ENCODE peak calls at places on chromosomes 12 and 14, in seven cellular contexts. L is fibroblast of the conjunctiva, Q is mesendoderm, Z is hypothalamus, M is anterior cingulate cortex, B is SK-N-SH, S is progenitor cell of endocrine pancreas. N is an unnamed sample.

GRCh38 chr14:69043598-69044267 is 64.6 kb upstream of the ACTN1 start:
- DNase-seq in L (no peak), M (no peak), Z (no peak), Q (no peak), B (no peak), S (no peak), N (peak)

GRCh38 chr12:106107566-106107965 is 31.2 kb downstream of the NUAK1 start:
- DNase-seq in L (no peak), S (no peak), Q (no peak), B (no peak), Z (no peak), M (no peak), N (no peak)

GRCh38 chr14:73935666-73936065 is 14.2 kb downstream of the FAM161B start:
- DNase-seq in M (no peak), L (no peak), B (peak), Z (no peak), Q (peak), S (no peak), N (peak)

GRCh38 chr14:35405304-35405996 is 901 bp upstream of the NFKBIA start:
- DNase-seq in Q (peak), Z (no peak), B (no peak), S (no peak), M (no peak), L (no peak), N (no peak)

GRCh38 chr14:92649934-92650545 is 98.4 kb downstream of the LGMN start:
- DNase-seq in M (no peak), S (no peak), B (no peak), Z (no peak), L (peak), Q (no peak), N (no peak)

GRCh38 chr12:118042091-118042490 is 18.9 kb downstream of the WSB2 start:
- DNase-seq in B (no peak), Z (no peak), S (no peak), M (no peak), Q (no peak), L (no peak), N (no peak)

GRCh38 chr14:70096866-70097265 is 91.9 kb downstream of the SLC8A3 start:
- DNase-seq in B (peak), M (no peak), S (no peak), Z (no peak), L (no peak), Q (peak), N (peak)

GRCh38 chr12:115922952-115923564 is 354.4 kb downstream of the MED13L start:
- DNase-seq in Z (no peak), Q (peak), S (no peak), L (no peak), M (no peak), B (no peak), N (no peak)